ENCODE peak calls at places on chromosome 9, in five cellular contexts. D, R, C, H and G are unnamed samples.

GRCh38 chr9:14345586-14346237 is 31.8 kb upstream of the NFIB start:
- DNase-seq in D (no peak), H (no peak), C (no peak), R (no peak), G (no peak)

GRCh38 chr9:131410051-131410491 is 16.2 kb downstream of the PRRC2B start:
- DNase-seq in H (no peak), C (no peak), R (no peak), D (no peak), G (peak)

GRCh38 chr9:108272350-108272899 is 583.4 kb downstream of the ACTL7B start:
- DNase-seq in C (peak), R (peak), D (peak), H (peak), G (peak)

GRCh38 chr9:6567140-6567591 is 78.4 kb downstream of the GLDC start:
- DNase-seq in R (no peak), C (no peak), D (no peak), H (no peak), G (no peak)

GRCh38 chr9:35406183-35406959 is 83.5 kb upstream of the RUSC2 start:
- DNase-seq in D (no peak), R (no peak), H (no peak), C (no peak), G (no peak)

GRCh38 chr9:95937131-95937530 is 61.6 kb downstream of the ERCC6L2 start:
- DNase-seq in C (no peak), H (no peak), R (no peak), D (no peak), G (no peak)

GRCh38 chr9:15426019-15426418 is 3.3 kb downstream of the SNAPC3 start:
- DNase-seq in C (no peak), R (no peak), H (no peak), D (peak), G (peak)

GRCh38 chr9:79360387-79361347 is 211.1 kb upstream of the TLE4 start:
- DNase-seq in H (no peak), C (no peak), D (no peak), R (no peak), G (no peak)

GRCh38 chr9:92605224-92605623 is 64.7 kb downstream of the IPPK start:
- DNase-seq in R (no peak), H (no peak), C (no peak), D (no peak), G (no peak)

GRCh38 chr9:114426046-114426948 is 38.5 kb upstream of the AKNA start:
- DNase-seq in R (no peak), D (no peak), H (no peak), C (no peak), G (no peak)

GRCh38 chr9:27426717-27427645 is 97.1 kb upstream of the IFNK start:
- DNase-seq in H (no peak), C (no peak), D (no peak), R (no peak), G (no peak)

GRCh38 chr9:98899399-98900056 is 44.2 kb upstream of the COL15A1 start:
- DNase-seq in D (no peak), C (no peak), R (no peak), H (no peak), G (peak)

GRCh38 chr9:122526602-122527001 is 491 bp downstream of the OR1N1 start:
- DNase-seq in H (no peak), C (no peak), R (no peak), D (no peak), G (no peak)

GRCh38 chr9:109974143-109974917 is 194.3 kb downstream of the PALM2AKAP2 start:
- DNase-seq in C (peak), H (no peak), D (peak), R (peak), G (peak)

GRCh38 chr9:108838017-108838416 is 17.8 kb downstream of the ACTL7B start:
- DNase-seq in C (no peak), D (no peak), H (no peak), R (no peak), G (no peak)

GRCh38 chr9:110202232-110202631 is 5.7 kb downstream of the C9orf152 start:
- DNase-seq in H (no peak), C (no peak), D (no peak), R (no peak), G (no peak)

GRCh38 chr9:110536802-110537201 is 42.7 kb downstream of the SVEP1 start:
- DNase-seq in R (no peak), C (no peak), D (no peak), H (peak), G (no peak)

GRCh38 chr9:112279501-112279900 is 53.9 kb downstream of the PTBP3 start:
- DNase-seq in R (no peak), H (no peak), D (no peak), C (no peak), G (no peak)

GRCh38 chr9:105148328-105149006 is 96.0 kb upstream of the SLC44A1 start:
- DNase-seq in H (no peak), R (no peak), D (no peak), C (no peak), G (no peak)

DNA sequence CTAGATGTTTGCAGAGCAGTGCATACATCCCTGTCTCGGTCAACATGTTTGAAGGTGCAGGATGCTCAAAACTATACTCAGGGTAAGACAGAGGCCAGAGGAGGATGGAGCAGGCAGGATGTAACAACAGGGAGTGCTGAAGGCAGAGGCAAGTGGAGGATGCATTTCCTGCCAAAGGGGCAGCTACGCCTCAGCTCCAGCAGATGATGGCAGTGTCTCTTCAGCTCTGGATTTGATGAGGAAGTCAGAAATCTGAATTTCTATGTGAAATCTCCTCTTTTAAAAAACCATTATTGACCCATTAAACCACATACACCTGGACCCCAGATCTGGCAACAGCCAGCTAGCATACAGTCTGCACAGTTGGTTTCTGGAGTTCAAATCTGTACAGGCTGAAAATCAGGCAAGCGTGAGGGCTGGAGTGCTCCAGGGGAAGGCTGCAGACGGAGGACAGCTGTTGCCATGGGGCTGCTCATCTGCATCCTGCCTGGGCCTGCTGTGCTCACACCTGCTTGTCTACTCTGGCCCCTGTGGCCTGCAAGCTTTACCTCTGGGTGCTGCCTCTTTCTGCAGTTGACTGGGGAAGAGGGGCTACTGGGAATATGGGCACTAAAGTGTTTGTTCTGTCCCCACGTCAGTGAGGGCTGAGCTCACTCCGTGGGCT is 152.9 kb upstream of the SLC28A3 start:
- DNase-seq in R (no peak), D (no peak), C (no peak), H (no peak), G (peak)
- TF ChIP-seq CTCF in R (no peak), D (no peak), C (no peak), H (no peak), G (no peak)

DNA sequence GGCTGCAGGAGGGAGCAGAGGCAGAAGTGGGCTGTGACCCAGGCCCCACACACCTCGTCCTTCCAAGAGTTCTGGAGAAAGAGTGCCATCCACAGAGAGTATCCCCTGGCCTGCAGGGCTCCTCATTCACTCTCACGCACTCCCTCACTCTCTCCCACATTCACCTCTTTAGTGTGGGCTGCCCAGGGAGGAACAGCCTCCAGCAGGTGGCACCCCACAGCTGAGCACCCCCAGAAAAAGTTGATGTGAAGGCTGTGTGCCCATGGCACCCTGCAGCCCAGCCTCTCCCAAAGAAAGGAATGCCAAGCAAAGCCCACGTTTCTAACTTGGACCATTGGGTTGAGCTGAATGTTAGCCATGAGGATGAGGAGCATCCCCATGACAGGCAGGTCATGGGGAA is 4.5 kb upstream of the SHC3 start:
- DNase-seq in R (no peak), C (no peak), H (no peak), D (no peak), G (no peak)
- TF ChIP-seq CTCF in R (no peak), C (no peak), H (no peak), D (no peak), G (peak)

DNA sequence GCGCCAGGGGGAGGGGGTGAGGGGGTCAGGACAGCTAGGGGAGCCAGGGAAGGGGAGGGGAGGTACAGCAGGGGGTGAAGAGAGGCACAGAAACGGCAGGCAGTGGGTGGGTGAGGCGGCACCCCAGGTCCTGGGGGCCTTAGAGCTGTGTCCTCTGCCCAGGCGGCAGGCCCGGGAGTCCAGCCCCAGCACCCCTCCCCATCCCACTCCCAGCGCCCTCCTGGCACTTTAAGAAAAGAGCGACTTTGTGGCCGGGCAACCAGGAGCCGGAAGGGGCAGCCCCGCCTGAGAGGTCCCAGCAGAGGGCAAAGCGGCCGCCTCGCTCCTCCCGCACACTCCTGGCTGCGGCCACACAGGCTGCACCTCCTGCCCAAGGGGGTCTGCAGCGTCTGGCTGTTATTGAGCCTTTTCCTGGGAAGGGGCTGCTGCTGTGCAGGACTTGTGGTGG is 42.6 kb downstream of the NACC2 start:
- DNase-seq in D (no peak), R (no peak), C (no peak), H (no peak), G (no peak)
- TF ChIP-seq CTCF in D (no peak), R (no peak), C (peak), H (no peak), G (no peak)

GRCh38 chr9:36913393-36914211 is 120.5 kb downstream of the PAX5 start:
- DNase-seq in D (no peak), H (no peak), R (no peak), C (no peak), G (no peak)
- TF ChIP-seq CTCF in D (no peak), H (no peak), R (no peak), C (no peak), G (peak)

GRCh38 chr9:120365386-120365785 is 214.6 kb downstream of the CDK5RAP2 start:
- DNase-seq in D (no peak), H (no peak), R (no peak), C (no peak), G (no peak)

GRCh38 chr9:120368799-120369198 is 211.2 kb downstream of the CDK5RAP2 start:
- DNase-seq in D (no peak), R (no peak), H (no peak), C (no peak), G (no peak)

GRCh38 chr9:120363697-120364096 is 216.3 kb downstream of the CDK5RAP2 start:
- DNase-seq in H (no peak), D (no peak), C (no peak), R (no peak), G (no peak)

GRCh38 chr9:120369608-120370220 is 210.3 kb downstream of the CDK5RAP2 start:
- DNase-seq in D (no peak), C (no peak), R (no peak), H (no peak), G (no peak)

GRCh38 chr9:120366646-120367019 is 213.3 kb downstream of the CDK5RAP2 start:
- DNase-seq in R (no peak), C (no peak), H (peak), D (no peak), G (no peak)
- TF ChIP-seq CTCF in R (no peak), C (no peak), H (no peak), D (no peak), G (no peak)

GRCh38 chr9:94611638-94612068 is 18.0 kb upstream of the FBP2 start:
- DNase-seq in H (no peak), C (no peak), D (no peak), R (no peak), G (peak)

GRCh38 chr9:94607340-94607695 is 13.7 kb upstream of the FBP2 start:
- DNase-seq in R (no peak), H (no peak), D (no peak), C (no peak), G (no peak)

GRCh38 chr9:94612071-94612470 is 18.4 kb upstream of the FBP2 start:
- DNase-seq in D (no peak), H (no peak), R (no peak), C (no peak), G (no peak)

GRCh38 chr9:94610181-94610591 is 16.6 kb upstream of the FBP2 start:
- DNase-seq in R (no peak), C (no peak), D (no peak), H (no peak), G (no peak)

GRCh38 chr9:94613003-94613402 is 19.4 kb upstream of the FBP2 start:
- DNase-seq in D (no peak), C (no peak), R (no peak), H (no peak), G (no peak)
- TF ChIP-seq CTCF in D (no peak), C (no peak), R (no peak), H (no peak), G (no peak)

GRCh38 chr9:33170464-33171156 is 3.5 kb upstream of the B4GALT1 start:
- DNase-seq in R (peak), D (no peak), H (peak), C (peak), G (peak)
- TF ChIP-seq CTCF in R (peak), D (no peak), H (peak), C (peak), G (peak)

GRCh38 chr9:21559402-21560280 is 77.5 kb upstream of the IFNE start:
- DNase-seq in C (no peak), D (peak), H (no peak), R (no peak), G (peak)
- TF ChIP-seq CTCF in C (no peak), D (no peak), H (no peak), R (no peak), G (no peak)

DNA sequence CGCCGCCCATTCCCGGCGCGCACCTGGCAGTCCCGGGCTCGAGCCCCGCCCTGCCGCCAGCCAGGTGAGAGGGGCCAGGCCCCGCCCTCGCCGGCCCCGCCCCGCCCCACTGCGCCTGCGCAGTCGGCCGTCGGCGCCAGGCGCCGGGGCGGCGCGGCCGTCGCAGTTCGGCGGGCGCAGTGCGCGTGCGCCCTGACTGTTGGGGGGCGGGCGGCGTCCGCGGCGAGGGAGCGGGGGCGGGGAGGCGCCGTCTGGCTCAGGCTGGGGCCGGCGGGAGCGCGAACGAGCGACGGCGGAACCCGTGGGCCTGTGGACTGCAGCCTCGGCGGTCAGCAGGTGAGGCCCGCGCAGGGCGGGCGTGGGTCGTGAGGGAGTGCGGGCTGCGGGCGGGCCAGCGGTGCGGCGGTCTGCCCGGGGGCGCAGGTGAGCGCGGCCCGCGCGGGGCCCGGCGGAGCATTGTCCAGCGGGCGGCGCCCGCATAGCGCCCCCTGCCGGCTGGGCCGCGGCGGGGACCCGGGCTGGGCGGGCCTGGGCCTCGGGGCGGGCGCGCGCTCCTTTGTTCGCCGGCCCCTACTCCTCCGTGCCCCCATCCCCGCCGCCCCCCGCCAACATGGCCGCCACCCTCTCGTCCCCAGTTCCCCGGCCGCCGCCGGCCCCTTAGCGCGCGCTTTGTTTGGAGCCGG is at the start of gene SPIN1:
- DNase-seq in C (peak), R (peak), D (peak), H (peak), G (peak)
- TF ChIP-seq CTCF in C (peak), R (peak), D (peak), H (peak), G (peak)

DNA sequence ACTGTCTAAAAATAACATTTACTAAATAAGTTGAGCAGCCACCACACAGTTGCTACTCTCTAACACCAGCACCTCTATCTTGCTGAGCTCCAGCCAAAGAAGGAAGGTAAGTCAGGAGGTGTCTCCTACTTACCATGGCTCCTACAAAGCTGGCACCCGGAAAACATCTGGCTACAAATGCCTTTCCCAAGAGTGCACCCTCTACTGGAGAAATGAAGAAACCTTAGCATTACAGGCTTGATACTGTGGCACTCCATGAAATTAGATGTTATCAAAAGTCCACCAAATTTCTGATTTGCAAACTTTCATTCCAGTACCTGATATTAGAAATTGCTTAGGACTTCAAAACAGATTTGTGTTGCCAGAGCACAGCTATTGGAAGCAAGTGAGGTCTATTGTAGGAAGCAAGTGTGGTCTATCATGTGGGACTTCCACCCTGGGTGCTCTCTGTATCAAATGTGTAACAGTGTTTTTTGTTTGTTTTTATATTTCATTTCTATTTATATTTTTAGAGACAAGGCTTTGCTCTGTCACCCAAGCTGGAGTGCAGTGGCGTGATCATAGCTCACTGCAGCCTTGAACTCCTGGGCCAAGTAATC is 25.7 kb upstream of the RFK start:
- DNase-seq in H (no peak), D (no peak), C (no peak), R (no peak), G (peak)
- TF ChIP-seq CTCF in H (peak), D (peak), C (peak), R (peak), G (peak)